ENCODE peak calls at places on chromosomes 5 and 9, in five cellular contexts. One of them, this sample, is unnamed.

GRCh38 chr5:2883771-2884170 is 132.3 kb upstream of the IRX2 start:
- DNase-seq in K562: no peak
- DNase-seq in IMR-90: no peak
- DNase-seq in A549: no peak
- DNase-seq in GM12878: no peak
- DNase-seq in this sample: no peak

GRCh38 chr5:90983148-90983547 is 400.0 kb downstream of the ARRDC3 start:
- DNase-seq in K562: peak; percentile 84
- DNase-seq in IMR-90: peak; percentile 84
- DNase-seq in A549: peak; percentile 95
- DNase-seq in GM12878: no peak
- DNase-seq in this sample: peak; percentile 65

GRCh38 chr5:150489358-150490295 is 18.3 kb upstream of the NDST1 start:
- DNase-seq in IMR-90: peak; percentile 71
- DNase-seq in K562: no peak
- DNase-seq in A549: no peak
- DNase-seq in GM12878: peak; percentile 56
- DNase-seq in this sample: no peak

GRCh38 chr5:74625742-74626241 is 14.7 kb downstream of the ENC1 start:
- DNase-seq in A549: no peak
- DNase-seq in GM12878: no peak
- DNase-seq in K562: no peak
- DNase-seq in IMR-90: no peak
- DNase-seq in this sample: peak; percentile 33

GRCh38 chr5:10747678-10748622 is 13.1 kb downstream of the DAP start:
- DNase-seq in IMR-90: no peak
- DNase-seq in GM12878: no peak
- DNase-seq in A549: no peak
- DNase-seq in K562: no peak
- DNase-seq in this sample: no peak

GRCh38 chr9:97220894-97221477 is 86.5 kb upstream of the CCDC180 start:
- DNase-seq in IMR-90: no peak
- DNase-seq in K562: no peak
- DNase-seq in GM12878: no peak
- DNase-seq in A549: no peak
- DNase-seq in this sample: peak; percentile 45

GRCh38 chr5:169812786-169813185 is 167.5 kb downstream of the INSYN2B start:
- DNase-seq in GM12878: no peak
- DNase-seq in K562: no peak
- DNase-seq in IMR-90: no peak
- DNase-seq in A549: no peak
- DNase-seq in this sample: no peak

GRCh38 chr5:90802695-90803317 is 244.2 kb downstream of the ADGRV1 start:
- DNase-seq in IMR-90: peak; percentile 32
- DNase-seq in A549: peak; percentile 60
- DNase-seq in GM12878: no peak
- DNase-seq in K562: peak; percentile 51
- DNase-seq in this sample: peak; percentile 41

GRCh38 chr5:2746642-2747041 is 4.8 kb downstream of the IRX2 start:
- DNase-seq in K562: no peak
- DNase-seq in IMR-90: no peak
- DNase-seq in GM12878: no peak
- DNase-seq in A549: no peak
- DNase-seq in this sample: no peak

GRCh38 chr9:35555881-35556280 is 49.2 kb upstream of the TESK1 start:
- DNase-seq in K562: no peak
- DNase-seq in A549: no peak
- DNase-seq in IMR-90: no peak
- DNase-seq in GM12878: no peak
- DNase-seq in this sample: no peak

GRCh38 chr5:14298126-14298847 is 155.1 kb downstream of the TRIO start:
- DNase-seq in IMR-90: peak; percentile 48
- DNase-seq in GM12878: no peak
- DNase-seq in A549: no peak
- DNase-seq in K562: no peak
- DNase-seq in this sample: no peak

GRCh38 chr5:54360089-54360488 is 49.7 kb upstream of the ARL15 start:
- DNase-seq in IMR-90: peak; percentile 15
- DNase-seq in GM12878: no peak
- DNase-seq in K562: peak; percentile 15
- DNase-seq in A549: peak; percentile 53
- DNase-seq in this sample: no peak

GRCh38 chr9:98860871-98861293 is 53.4 kb downstream of the GALNT12 start:
- DNase-seq in IMR-90: peak; percentile 95
- DNase-seq in K562: peak; percentile 66
- DNase-seq in GM12878: no peak
- DNase-seq in A549: peak; percentile 48
- DNase-seq in this sample: peak; percentile 49

GRCh38 chr5:4640793-4641192 is 499.3 kb upstream of the ADAMTS16 start:
- DNase-seq in IMR-90: no peak
- DNase-seq in A549: no peak
- DNase-seq in K562: peak; percentile 5
- DNase-seq in GM12878: no peak
- DNase-seq in this sample: no peak

GRCh38 chr5:140157032-140157781 is 17.8 kb upstream of the CYSTM1 start:
- DNase-seq in A549: peak; percentile 80
- DNase-seq in IMR-90: peak; percentile 73
- DNase-seq in K562: peak; percentile 90
- DNase-seq in GM12878: peak; percentile 33
- DNase-seq in this sample: peak; percentile 92

GRCh38 chr5:32932231-32932935 is 221.3 kb downstream of the NPR3 start:
- DNase-seq in IMR-90: no peak
- DNase-seq in GM12878: no peak
- DNase-seq in K562: no peak
- DNase-seq in A549: no peak
- DNase-seq in this sample: no peak

GRCh38 chr9:20980713-20981481 is 50.5 kb downstream of the HACD4 start:
- DNase-seq in GM12878: peak; percentile 33
- DNase-seq in A549: no peak
- DNase-seq in K562: no peak
- DNase-seq in IMR-90: peak; percentile 93
- DNase-seq in this sample: no peak

GRCh38 chr5:65832603-65833228 is 93.7 kb upstream of the ERBIN start:
- DNase-seq in A549: no peak
- DNase-seq in IMR-90: no peak
- DNase-seq in K562: no peak
- DNase-seq in GM12878: no peak
- DNase-seq in this sample: no peak

GRCh38 chr5:128237504-128237903 is 153.9 kb downstream of the SLC12A2 start:
- DNase-seq in IMR-90: peak; percentile 23
- DNase-seq in GM12878: no peak
- DNase-seq in A549: no peak
- DNase-seq in K562: no peak
- DNase-seq in this sample: no peak

GRCh38 chr5:59673438-59674058 is 220.0 kb downstream of the PDE4D start:
- DNase-seq in GM12878: no peak
- DNase-seq in K562: peak; percentile 42
- DNase-seq in A549: peak; percentile 68
- DNase-seq in IMR-90: peak; percentile 49
- DNase-seq in this sample: peak; percentile 24

GRCh38 chr9:95822583-95823431 is 52.7 kb upstream of the ERCC6L2 start:
- DNase-seq in A549: peak; percentile 41
- DNase-seq in IMR-90: peak; percentile 98
- DNase-seq in K562: no peak
- DNase-seq in GM12878: peak; percentile 84
- DNase-seq in this sample: no peak
- TF ChIP-seq RCOR1 in A549: no peak
- TF ChIP-seq RCOR1 in IMR-90: peak; percentile 39
- TF ChIP-seq RCOR1 in K562: no peak
- TF ChIP-seq RCOR1 in GM12878: peak; percentile 69
- TF ChIP-seq RCOR1 in this sample: no peak

DNA sequence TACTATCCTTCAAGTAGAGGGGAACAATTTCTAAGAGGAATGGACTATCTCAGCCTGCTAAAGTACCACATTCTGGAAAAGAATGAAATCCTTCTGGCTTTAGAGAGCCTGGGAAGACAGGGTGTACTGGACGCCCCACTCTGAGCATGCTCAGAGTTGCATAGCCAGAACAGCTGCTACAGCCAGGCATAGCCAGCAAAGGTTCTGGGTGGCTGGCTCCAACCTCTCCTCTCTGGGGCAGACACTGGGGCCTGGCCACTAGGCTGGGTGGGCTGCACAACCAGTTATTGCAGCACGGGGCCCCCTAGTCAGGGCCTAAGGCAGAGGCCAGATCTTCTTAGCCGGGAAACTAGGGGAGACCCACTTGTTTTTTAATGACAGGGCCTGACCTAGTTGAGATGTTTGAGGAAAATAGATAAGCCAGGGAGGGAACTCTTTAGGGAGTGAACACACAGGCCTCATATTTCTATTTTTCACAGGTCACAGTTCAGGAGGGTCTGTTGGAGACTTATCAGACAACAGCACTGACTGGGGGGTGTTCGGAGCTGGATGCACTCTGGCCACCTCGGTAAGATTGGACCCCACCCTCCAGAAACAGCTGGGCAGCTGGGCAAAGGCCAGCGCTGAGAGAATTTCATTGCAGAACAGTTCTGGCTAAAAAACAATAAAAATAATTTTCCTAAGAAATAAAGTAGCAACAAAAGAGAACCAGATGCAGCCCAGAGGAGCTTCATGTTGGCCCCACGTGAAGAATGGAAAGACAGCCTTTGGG is 142.9 kb downstream of the LPAR1 start:
- DNase-seq in GM12878: no peak
- DNase-seq in K562: no peak
- DNase-seq in A549: no peak
- DNase-seq in IMR-90: no peak
- DNase-seq in this sample: no peak
- TF ChIP-seq RCOR1 in GM12878: no peak
- TF ChIP-seq RCOR1 in K562: no peak
- TF ChIP-seq RCOR1 in A549: no peak
- TF ChIP-seq RCOR1 in IMR-90: no peak
- TF ChIP-seq RCOR1 in this sample: no peak

DNA sequence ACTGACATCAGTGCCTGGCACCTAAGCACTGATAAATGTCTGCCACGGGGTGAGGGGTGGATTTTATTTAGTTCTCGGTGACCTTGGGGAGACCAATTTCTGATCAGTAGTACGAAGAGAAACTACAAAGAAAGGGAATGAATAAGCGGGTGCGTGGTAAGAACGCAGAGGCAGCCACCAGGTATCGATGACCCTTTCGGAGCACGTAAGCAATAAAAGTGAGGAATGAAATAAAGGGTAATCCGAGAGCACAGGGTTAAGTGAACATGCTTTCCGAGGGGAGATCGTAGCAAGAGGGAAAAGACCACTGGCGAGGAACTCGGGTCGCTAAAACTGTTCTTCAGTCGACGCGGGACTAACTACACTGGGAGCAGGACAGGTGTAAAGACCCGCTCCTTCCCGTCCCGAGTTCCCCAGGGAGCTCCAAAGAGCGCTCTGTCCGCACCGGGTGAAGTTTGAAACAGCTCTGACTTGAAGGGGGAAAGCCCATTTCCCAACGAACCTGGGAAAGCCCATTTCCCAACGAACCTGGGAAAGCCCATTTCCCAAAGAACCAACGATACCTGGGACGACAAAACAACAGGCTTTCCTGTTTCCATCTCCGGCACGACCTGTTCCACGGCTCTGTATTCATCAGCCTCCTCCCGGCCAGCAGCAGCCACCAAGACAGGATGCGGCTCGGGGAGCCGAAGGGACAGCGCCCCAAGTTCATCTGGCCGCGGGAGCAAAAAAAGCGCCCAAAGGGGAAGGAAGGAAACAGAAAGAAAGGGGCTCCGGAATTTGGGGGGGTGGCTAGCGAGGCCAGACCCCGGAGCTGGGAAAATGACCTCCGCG is 993 bp downstream of the ELOVL7 start:
- DNase-seq in IMR-90: no peak
- DNase-seq in A549: peak; percentile 10
- DNase-seq in GM12878: no peak
- DNase-seq in K562: peak; percentile 16
- DNase-seq in this sample: peak; percentile 55
- TF ChIP-seq RCOR1 in IMR-90: no peak
- TF ChIP-seq RCOR1 in A549: no peak
- TF ChIP-seq RCOR1 in GM12878: no peak
- TF ChIP-seq RCOR1 in K562: no peak
- TF ChIP-seq RCOR1 in this sample: no peak

GRCh38 chr5:83744851-83745250 is 24.2 kb upstream of the HAPLN1 start:
- DNase-seq in K562: no peak
- DNase-seq in IMR-90: peak; percentile 17
- DNase-seq in GM12878: no peak
- DNase-seq in A549: no peak
- DNase-seq in this sample: no peak
- TF ChIP-seq RCOR1 in K562: no peak
- TF ChIP-seq RCOR1 in IMR-90: no peak
- TF ChIP-seq RCOR1 in GM12878: no peak
- TF ChIP-seq RCOR1 in A549: no peak
- TF ChIP-seq RCOR1 in this sample: no peak

GRCh38 chr5:86115164-86115563 is 502.6 kb upstream of the COX7C start:
- DNase-seq in K562: no peak
- DNase-seq in IMR-90: no peak
- DNase-seq in GM12878: no peak
- DNase-seq in A549: no peak
- DNase-seq in this sample: no peak

DNA sequence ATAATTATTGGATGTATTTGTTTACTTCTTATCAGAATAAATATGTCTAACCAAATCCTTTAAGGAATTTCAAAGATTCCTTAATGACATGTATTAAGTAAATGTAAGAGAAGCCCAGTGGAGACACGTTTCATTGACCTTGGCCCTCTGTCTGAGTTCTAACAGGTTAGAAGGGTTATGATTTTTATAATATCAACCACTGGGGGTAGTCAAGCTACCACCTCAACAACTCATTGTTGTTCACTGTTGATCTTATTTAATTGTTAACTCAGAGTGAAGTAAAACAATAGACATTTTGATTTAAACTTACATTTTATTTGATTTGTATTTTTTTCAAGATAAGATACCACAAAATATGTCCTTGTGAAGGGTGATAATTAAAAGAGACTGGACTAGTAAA is 499.2 kb upstream of the COX7C start:
- DNase-seq in GM12878: no peak
- DNase-seq in IMR-90: no peak
- DNase-seq in A549: peak; percentile 13
- DNase-seq in K562: no peak
- DNase-seq in this sample: no peak
- TF ChIP-seq RCOR1 in GM12878: no peak
- TF ChIP-seq RCOR1 in IMR-90: no peak
- TF ChIP-seq RCOR1 in A549: no peak
- TF ChIP-seq RCOR1 in K562: no peak
- TF ChIP-seq RCOR1 in this sample: no peak

This sample was measured in SK-N-SH.